ENCODE peak calls at places on chromosomes 6 and 20, in eight cellular contexts. W is H54, J is transverse colon, T is tibial nerve, U is spleen, Z is testis, M is ovary, V is breast epithelium. L is an unnamed sample.

GRCh38 chr20:37992802-37993538 is 40.3 kb downstream of the TTI1 start:
- DNase-seq in W (peak), J (peak), T (peak), U (no peak), Z (peak), M (no peak), V (peak), L (peak)

GRCh38 chr6:154504865-154505449 is 5.5 kb downstream of the CNKSR3 start:
- DNase-seq in W (no peak), J (no peak), T (no peak), U (no peak), Z (no peak), M (no peak), V (no peak), L (no peak)

GRCh38 chr6:26030716-26031115 is 56.5 kb upstream of the HFE start:
- DNase-seq in W (no peak), J (no peak), T (no peak), U (no peak), Z (no peak), M (no peak), V (no peak), L (peak)

GRCh38 chr20:2652724-2653510 is 485 bp downstream of the NOP56 start:
- DNase-seq in W (no peak), J (peak), T (peak), U (peak), Z (peak), M (no peak), V (no peak), L (peak)

GRCh38 chr6:73712536-73712935 is 16.5 kb downstream of the CD109 start:
- DNase-seq in W (no peak), J (no peak), T (no peak), U (no peak), Z (no peak), M (no peak), V (no peak), L (no peak)

GRCh38 chr6:77487808-77488425 is 24.6 kb upstream of the HTR1B start:
- DNase-seq in W (no peak), J (no peak), T (no peak), U (no peak), Z (no peak), M (no peak), V (no peak), L (no peak)

GRCh38 chr20:25355866-25356265 is 34.8 kb downstream of the ABHD12 start:
- DNase-seq in W (no peak), J (no peak), T (no peak), U (no peak), Z (no peak), M (no peak), V (no peak), L (no peak)

GRCh38 chr20:10784337-10785183 is 110.8 kb upstream of the JAG1 start:
- DNase-seq in W (no peak), J (no peak), T (no peak), U (no peak), Z (no peak), M (no peak), V (no peak), L (peak)

GRCh38 chr6:138989098-138989983 is 1.3 kb upstream of the REPS1 start:
- DNase-seq in W (no peak), J (no peak), T (no peak), U (no peak), Z (no peak), M (no peak), V (no peak), L (no peak)

GRCh38 chr20:6519556-6519955 is 247.9 kb upstream of the BMP2 start:
- DNase-seq in W (no peak), J (no peak), T (no peak), U (no peak), Z (no peak), M (no peak), V (no peak), L (no peak)

GRCh38 chr6:14141531-14141930 is 24.0 kb downstream of the CD83 start:
- DNase-seq in W (no peak), J (no peak), T (no peak), U (no peak), Z (no peak), M (no peak), V (no peak), L (no peak)

GRCh38 chr20:24999568-24999967 is 7.0 kb upstream of the APMAP start:
- DNase-seq in W (no peak), J (peak), T (no peak), U (no peak), Z (no peak), M (no peak), V (no peak), L (no peak)

GRCh38 chr6:38671885-38672467 is 31.0 kb downstream of the GLO1 start:
- DNase-seq in W (peak), J (peak), T (peak), U (no peak), Z (peak), M (peak), V (no peak), L (peak)

GRCh38 chr6:33981421-33981820 is 164.5 kb downstream of the GRM4 start:
- DNase-seq in W (no peak), J (no peak), T (no peak), U (peak), Z (no peak), M (no peak), V (no peak), L (no peak)

GRCh38 chr6:158207452-158207788 is 39.3 kb downstream of the GTF2H5 start:
- DNase-seq in W (no peak), J (no peak), T (no peak), U (no peak), Z (no peak), M (no peak), V (no peak), L (no peak)

GRCh38 chr6:26053929-26054658 is 33.1 kb upstream of the HFE start:
- DNase-seq in W (no peak), J (no peak), T (no peak), U (no peak), Z (no peak), M (no peak), V (no peak), L (no peak)

GRCh38 chr6:154509421-154510143 is 903 bp downstream of the CNKSR3 start:
- DNase-seq in W (no peak), J (peak), T (no peak), U (peak), Z (peak), M (peak), V (no peak), L (peak)

GRCh38 chr6:13573669-13574110 is 711 bp upstream of the SIRT5 start:
- DNase-seq in W (peak), J (peak), T (no peak), U (peak), Z (peak), M (peak), V (no peak), L (peak)

GRCh38 chr6:75479712-75480111 is 13.9 kb downstream of the FILIP1 start:
- DNase-seq in W (no peak), J (no peak), T (no peak), U (no peak), Z (no peak), M (no peak), V (no peak), L (no peak)

GRCh38 chr20:14451458-14451857 is 114.0 kb upstream of the FLRT3 start:
- DNase-seq in W (no peak), J (no peak), T (no peak), U (no peak), Z (no peak), M (no peak), V (no peak), L (no peak)

GRCh38 chr6:129730477-129731165 is 20.6 kb upstream of the ARHGAP18 start:
- DNase-seq in W (no peak), J (no peak), T (no peak), U (no peak), Z (no peak), M (no peak), V (no peak), L (peak)

GRCh38 chr20:34112600-34113061 is 588 bp upstream of the EIF2S2 start:
- DNase-seq in W (peak), J (peak), T (peak), U (peak), Z (peak), M (peak), V (peak), L (peak)

GRCh38 chr6:31737315-31738047 is 1.2 kb upstream of the CLIC1 start:
- DNase-seq in W (no peak), J (peak), T (no peak), U (no peak), Z (no peak), M (no peak), V (no peak), L (no peak)

GRCh38 chr6:35258336-35258735 is 1.2 kb upstream of the ZNF76 start:
- DNase-seq in W (no peak), J (no peak), T (no peak), U (no peak), Z (no peak), M (no peak), V (no peak), L (peak)

DNA sequence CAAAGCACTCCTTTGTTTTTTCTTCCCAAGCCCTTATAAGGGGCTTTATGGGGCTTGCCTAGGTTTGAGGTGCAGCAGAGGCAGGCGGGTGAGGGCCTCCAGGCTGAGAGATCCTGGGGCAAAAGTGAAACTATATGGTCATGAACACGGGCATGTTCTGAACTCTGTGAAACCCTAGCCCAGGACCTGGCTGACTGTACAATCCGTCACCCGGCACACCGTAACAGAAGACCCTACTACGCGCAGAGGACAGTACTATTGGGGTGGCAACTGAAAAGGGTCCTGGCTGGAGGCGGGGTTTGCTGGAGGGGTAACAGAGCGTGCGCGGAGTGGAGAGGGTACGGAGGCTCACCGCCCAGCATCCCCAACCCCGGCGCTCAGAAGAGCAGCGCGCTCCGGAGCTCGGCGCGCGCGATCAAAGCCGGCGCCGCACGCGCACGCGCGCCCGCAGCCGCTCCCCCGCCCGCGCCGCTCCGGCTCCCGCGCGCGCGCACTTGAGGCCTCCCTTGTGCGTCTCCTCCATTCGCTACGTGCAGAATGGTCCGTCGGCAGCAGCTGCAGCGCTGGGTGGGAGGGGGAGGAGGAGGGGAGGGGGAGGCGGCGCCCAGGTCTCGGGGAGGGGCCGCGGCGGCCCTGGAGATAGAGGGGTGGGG is 54.2 kb downstream of the MRPL14 start:
- DNase-seq in W (peak), J (peak), T (peak), U (peak), Z (peak), M (peak), V (no peak), L (no peak)
- TF ChIP-seq POLR2A in W (peak), J (no peak), T (no peak), U (no peak), Z (no peak), M (no peak), V (no peak), L (peak)

DNA sequence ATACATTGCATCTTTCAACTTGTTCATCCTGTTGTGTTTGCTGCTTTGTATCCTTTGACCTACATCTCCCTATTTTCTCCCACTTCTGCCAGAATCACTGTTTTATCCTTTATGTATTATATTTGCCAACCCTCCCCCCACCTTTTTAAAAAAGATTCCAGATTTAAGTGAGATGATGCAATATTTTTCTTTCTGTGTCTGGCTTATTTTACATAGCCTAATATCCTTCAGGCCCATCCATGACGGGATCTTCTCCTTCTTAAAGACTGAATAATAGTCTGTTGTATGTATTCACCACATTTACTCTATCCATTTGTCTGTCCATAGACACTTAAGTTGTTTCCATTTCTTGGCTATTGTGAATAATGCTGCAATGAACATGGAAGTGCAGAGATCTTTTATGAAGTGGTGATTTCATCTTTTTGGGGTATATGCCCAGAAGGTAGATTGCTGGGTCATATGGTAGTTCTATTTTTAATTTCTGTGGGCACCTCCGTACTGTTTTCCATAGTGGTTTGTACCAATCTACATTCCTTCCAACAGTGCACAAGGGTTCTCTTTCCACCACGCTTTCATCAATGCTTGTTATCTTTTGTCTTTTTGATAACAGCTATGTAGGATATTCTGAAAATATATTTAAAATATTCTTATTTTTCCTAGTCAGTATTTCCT is 181.0 kb downstream of the CDKAL1 start:
- DNase-seq in W (no peak), J (no peak), T (no peak), U (no peak), Z (no peak), M (no peak), V (no peak), L (no peak)
- TF ChIP-seq POLR2A in W (no peak), J (no peak), T (no peak), U (no peak), Z (no peak), M (no peak), V (no peak), L (no peak)

GRCh38 chr6:166318649-166319600 is 10.7 kb upstream of the PRR18 start:
- DNase-seq in W (no peak), J (no peak), T (no peak), U (no peak), Z (no peak), M (no peak), V (no peak), L (no peak)
- TF ChIP-seq POLR2A in W (no peak), J (no peak), T (no peak), U (no peak), Z (no peak), M (no peak), V (no peak), L (no peak)

GRCh38 chr20:49186535-49187329 is 1.4 kb downstream of the STAU1 start:
- DNase-seq in W (peak), J (peak), T (peak), U (peak), Z (peak), M (peak), V (peak), L (peak)
- TF ChIP-seq POLR2A in W (no peak), J (peak), T (no peak), U (no peak), Z (no peak), M (no peak), V (no peak), L (peak)

GRCh38 chr20:62947532-62948300 is 4.8 kb upstream of the SLC17A9 start:
- DNase-seq in W (no peak), J (no peak), T (no peak), U (peak), Z (no peak), M (no peak), V (no peak), L (no peak)

GRCh38 chr20:62944746-62945145 is 6.8 kb downstream of the GID8 start:
- DNase-seq in W (no peak), J (no peak), T (no peak), U (peak), Z (no peak), M (no peak), V (no peak), L (no peak)

GRCh38 chr20:62949153-62949821 is 3.2 kb upstream of the SLC17A9 start:
- DNase-seq in W (no peak), J (no peak), T (no peak), U (peak), Z (no peak), M (no peak), V (no peak), L (no peak)

GRCh38 chr20:62945771-62946339 is 6.7 kb upstream of the SLC17A9 start:
- DNase-seq in W (no peak), J (no peak), T (no peak), U (peak), Z (no peak), M (no peak), V (no peak), L (no peak)

DNA sequence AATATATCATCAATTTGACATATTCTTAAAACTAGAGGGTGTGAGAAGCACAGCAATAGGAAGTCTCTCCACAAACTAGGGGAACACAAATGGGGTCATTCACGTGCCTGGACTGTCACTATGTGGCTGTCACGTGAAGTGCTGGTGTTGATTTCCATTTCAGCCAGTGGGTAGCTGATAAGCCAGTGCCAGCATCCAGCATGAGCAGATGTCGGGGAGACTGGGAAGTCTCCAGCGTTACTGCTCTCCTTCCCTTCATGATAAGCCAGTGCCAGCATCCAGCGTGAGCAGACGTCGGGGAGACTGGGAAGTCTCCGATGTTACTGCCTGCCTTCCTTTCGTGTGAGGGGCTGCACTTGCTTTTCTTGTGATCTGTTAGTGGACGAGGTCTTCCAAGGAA is 5.6 kb upstream of the SLC17A9 start:
- DNase-seq in W (no peak), J (no peak), T (no peak), U (peak), Z (peak), M (no peak), V (no peak), L (peak)
- TF ChIP-seq POLR2A in W (no peak), J (no peak), T (no peak), U (no peak), Z (no peak), M (no peak), V (no peak), L (no peak)

DNA sequence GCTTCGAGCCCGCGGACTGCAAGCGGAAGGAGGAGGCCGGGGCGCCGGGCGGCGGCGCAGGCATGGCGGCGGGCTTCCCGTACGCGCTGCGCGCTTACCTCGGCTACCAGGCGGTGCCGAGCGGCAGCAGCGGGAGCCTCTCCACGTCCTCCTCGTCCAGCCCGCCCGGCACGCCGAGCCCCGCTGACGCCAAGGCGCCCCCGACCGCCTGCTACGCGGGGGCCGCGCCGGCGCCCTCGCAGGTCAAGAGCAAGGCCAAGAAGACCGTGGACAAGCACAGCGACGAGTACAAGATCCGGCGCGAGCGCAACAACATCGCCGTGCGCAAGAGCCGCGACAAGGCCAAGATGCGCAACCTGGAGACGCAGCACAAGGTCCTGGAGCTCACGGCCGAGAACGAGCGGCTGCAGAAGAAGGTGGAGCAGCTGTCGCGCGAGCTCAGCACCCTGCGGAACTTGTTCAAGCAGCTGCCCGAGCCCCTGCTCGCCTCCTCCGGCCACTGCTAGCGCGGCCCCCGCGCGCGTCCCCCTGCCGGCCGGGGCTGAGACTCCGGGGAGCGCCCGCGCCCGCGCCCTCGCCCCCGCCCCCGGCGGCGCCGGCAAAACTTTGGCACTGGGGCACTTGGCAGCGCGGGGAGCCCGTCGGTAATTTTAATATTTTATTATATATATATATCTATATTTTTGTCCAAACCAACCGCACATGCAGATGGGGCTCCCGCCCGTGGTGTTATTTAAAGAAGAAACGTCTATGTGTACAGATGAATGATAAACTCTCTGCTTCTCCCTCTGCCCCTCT is 1.1 kb downstream of the CEBPB start:
- DNase-seq in W (no peak), J (peak), T (no peak), U (peak), Z (peak), M (peak), V (peak), L (peak)
- TF ChIP-seq POLR2A in W (peak), J (no peak), T (no peak), U (no peak), Z (no peak), M (no peak), V (no peak), L (peak)

GRCh38 chr20:63941282-63942060 is 14.7 kb downstream of the UCKL1 start:
- DNase-seq in W (peak), J (peak), T (no peak), U (peak), Z (no peak), M (no peak), V (no peak), L (peak)

GRCh38 chr20:63940071-63940471 is 16.1 kb downstream of the UCKL1 start:
- DNase-seq in W (no peak), J (no peak), T (no peak), U (no peak), Z (no peak), M (no peak), V (no peak), L (no peak)

GRCh38 chr20:63939061-63939935 is 16.9 kb downstream of the UCKL1 start:
- DNase-seq in W (no peak), J (no peak), T (no peak), U (peak), Z (no peak), M (no peak), V (no peak), L (no peak)

GRCh38 chr20:63942250-63943006 is 13.8 kb downstream of the UCKL1 start:
- DNase-seq in W (no peak), J (peak), T (no peak), U (peak), Z (peak), M (no peak), V (no peak), L (peak)

DNA sequence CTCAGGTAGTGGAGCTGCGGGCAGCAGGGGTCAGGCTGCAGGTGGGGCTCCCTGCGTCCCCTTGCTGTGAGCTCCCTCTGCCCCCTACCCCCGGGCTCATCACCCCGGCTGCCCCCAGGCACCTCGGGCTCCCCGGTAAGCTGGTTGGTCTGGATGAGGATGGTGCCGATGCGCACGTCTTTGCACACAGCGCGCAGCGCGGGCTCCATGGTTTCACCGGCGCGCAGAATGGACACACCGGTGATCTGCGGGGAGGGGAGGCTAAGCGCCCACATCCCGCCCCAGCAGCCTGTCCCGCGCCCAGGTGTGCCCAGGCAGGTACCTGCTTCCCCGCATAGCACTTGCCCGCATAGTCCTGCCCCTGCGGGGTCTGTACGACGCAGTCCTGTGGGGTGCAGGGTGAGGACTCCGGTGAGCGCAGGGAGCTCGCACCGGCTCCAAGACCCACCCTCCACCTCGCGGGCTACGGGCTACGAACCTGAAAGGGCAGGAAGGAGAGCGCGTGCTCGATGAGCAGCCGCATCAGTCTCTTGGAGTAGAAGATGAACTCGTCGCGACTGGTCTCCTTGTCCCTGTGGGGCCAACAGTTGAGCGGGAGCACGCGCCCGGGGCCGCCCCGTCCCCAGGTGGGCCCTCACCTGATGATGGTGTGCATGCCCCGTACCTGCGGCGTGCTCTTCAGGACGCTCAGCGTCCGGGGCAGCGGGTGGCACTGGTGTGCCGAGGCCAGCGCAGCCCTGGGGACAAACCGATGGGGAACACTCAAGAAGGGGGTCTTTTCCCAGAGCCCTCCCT is 15.5 kb downstream of the UCKL1 start:
- DNase-seq in W (no peak), J (no peak), T (no peak), U (peak), Z (no peak), M (no peak), V (no peak), L (no peak)
- TF ChIP-seq POLR2A in W (no peak), J (no peak), T (no peak), U (no peak), Z (no peak), M (no peak), V (no peak), L (no peak)